ENCODE peak calls at places on chromosome 17, in ten cellular contexts. E is thoracic aorta; D is psoas muscle; W is cardiac muscle cell; X is CD8-positive, alpha-beta memory T cell; U is WERI-Rb-1; O is neural progenitor cell; Y is esophagus muscularis mucosa; S is Peyer's patch; A is prostate gland. P is an unnamed sample.

GRCh38 chr17:73538445-73538844 is 105.8 kb downstream of the SDK2 start:
- DNase-seq in Y (no peak), W (no peak), A (no peak), S (no peak), O (no peak), X (no peak), D (no peak), U (no peak), E (no peak), P (no peak)

GRCh38 chr17:8831234-8831849 is 32.2 kb upstream of the MFSD6L start:
- DNase-seq in A (no peak), X (no peak), U (peak; percentile 55), Y (peak; percentile 57), E (no peak), W (no peak), O (no peak), S (no peak), D (no peak), P (no peak)

GRCh38 chr17:18921912-18922451 is 30.0 kb upstream of the SLC5A10 start:
- DNase-seq in D (no peak), O (no peak), A (no peak), W (peak; percentile 60), U (no peak), Y (no peak), S (no peak), X (no peak), E (no peak), P (no peak)

GRCh38 chr17:45410144-45411091 is 22.3 kb downstream of the ARHGAP27 start:
- DNase-seq in Y (no peak), X (peak; percentile 65), W (no peak), O (no peak), U (no peak), D (no peak), S (peak; percentile 55), A (no peak), E (no peak), P (no peak)

GRCh38 chr17:74922694-74923537 is at the start of gene USH1G:
- DNase-seq in S (no peak), U (peak; percentile 50), W (peak; percentile 8), D (peak; percentile 27), O (peak; percentile 47), Y (no peak), A (no peak), X (no peak), E (no peak), P (no peak)

GRCh38 chr17:74924250-74924948 is at the start of gene OTOP2:
- DNase-seq in D (no peak), Y (no peak), X (no peak), A (no peak), S (no peak), U (no peak), O (peak; percentile 38), W (no peak), E (no peak), P (no peak)

GRCh38 chr17:6487243-6488007 is 43.2 kb downstream of the PIMREG start:
- DNase-seq in W (peak; percentile 14), O (no peak), X (no peak), U (no peak), D (no peak), Y (no peak), E (no peak), S (no peak), A (no peak), P (no peak)

GRCh38 chr17:31535581-31535981 is 144.1 kb downstream of the RAB11FIP4 start:
- DNase-seq in A (no peak), Y (no peak), X (peak; percentile 25), O (no peak), D (no peak), S (no peak), W (no peak), U (no peak), E (no peak), P (no peak)

GRCh38 chr17:40553694-40554534 is 11.4 kb downstream of the CCR7 start:
- DNase-seq in O (no peak), E (no peak), Y (peak; percentile 91), X (no peak), S (peak; percentile 51), U (peak; percentile 15), D (peak; percentile 79), A (no peak), W (peak; percentile 89), P (peak; percentile 38)

GRCh38 chr17:35088647-35088910 is 25.1 kb upstream of the RFFL start:
- DNase-seq in D (no peak), X (no peak), O (peak; percentile 41), A (peak; percentile 38), S (no peak), W (no peak), U (no peak), Y (no peak), E (no peak), P (no peak)

GRCh38 chr17:74274060-74274702 is at the start of gene DNAI2:
- DNase-seq in E (no peak), X (no peak), S (no peak), U (no peak), W (peak; percentile 18), O (peak; percentile 75), D (peak; percentile 40), A (no peak), Y (no peak), P (no peak)

GRCh38 chr17:28573521-28573920 is 2.2 kb upstream of the PIGS start:
- DNase-seq in U (no peak), A (no peak), Y (no peak), O (no peak), W (no peak), D (no peak), S (no peak), X (no peak), E (no peak), P (no peak)

GRCh38 chr17:65436871-65437270 is 124.6 kb downstream of the AXIN2 start:
- DNase-seq in W (no peak), D (no peak), Y (no peak), A (no peak), O (no peak), X (no peak), E (no peak), U (no peak), S (no peak), P (no peak)

GRCh38 chr17:66353937-66354401 is 51.6 kb downstream of the PRKCA start:
- DNase-seq in W (peak; percentile 45), S (no peak), U (no peak), Y (no peak), A (no peak), O (no peak), E (no peak), X (no peak), D (no peak), P (no peak)

GRCh38 chr17:49020609-49021008 is 23.4 kb downstream of the IGF2BP1 start:
- DNase-seq in A (no peak), E (no peak), W (no peak), O (no peak), D (no peak), Y (no peak), X (no peak), S (no peak), U (no peak), P (no peak)

DNA sequence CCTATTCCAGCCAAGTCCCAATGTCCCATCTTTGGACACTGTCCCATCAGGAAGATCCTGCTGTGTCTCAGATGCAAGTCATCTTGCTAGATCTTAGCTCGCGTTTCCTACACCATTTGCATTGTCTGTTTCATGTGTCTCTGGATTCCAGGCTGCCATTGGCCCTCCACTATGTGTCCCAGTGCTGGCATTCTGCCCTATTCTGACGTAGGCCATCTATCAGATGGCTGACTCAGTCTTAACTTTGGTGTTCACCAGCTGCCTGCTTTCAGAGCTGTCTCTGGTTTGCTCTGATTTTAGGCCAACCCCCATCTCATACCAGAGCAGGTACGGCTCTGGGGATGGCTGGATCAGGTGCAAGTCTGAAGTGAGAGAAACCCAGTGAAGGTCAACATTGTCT is 300.9 kb upstream of the ASIC2 start:
- DNase-seq in W (no peak), U (no peak), Y (no peak), O (no peak), D (no peak), S (no peak), A (no peak), X (no peak), E (no peak), P (no peak)
- H3K27ac ChIP-seq in W (no peak overlapping the region), U (no peak overlapping the region), Y (no peak overlapping the region), O (no peak overlapping the region), D (no peak overlapping the region), S (no peak overlapping the region), A (no peak overlapping the region), X (no peak overlapping the region), E (no peak overlapping the region), P (no peak overlapping the region)

GRCh38 chr17:1947743-1948516 is 77.2 kb downstream of the RTN4RL1 start:
- DNase-seq in W (no peak), Y (no peak), X (no peak), E (no peak), S (peak; percentile 24), A (no peak), D (no peak), O (no peak), U (no peak), P (no peak)
- H3K27ac ChIP-seq in W (peak overlapping the region; percentile 96), Y (no peak overlapping the region), X (no peak overlapping the region), E (no peak overlapping the region), S (no peak overlapping the region), A (no peak overlapping the region), D (no peak overlapping the region), O (no peak overlapping the region), U (no peak overlapping the region), P (no peak overlapping the region)

GRCh38 chr17:80866050-80866793 is 125.4 kb upstream of the CHMP6 start:
- DNase-seq in O (peak; percentile 76), X (peak; percentile 29), S (peak; percentile 74), U (peak; percentile 87), W (peak; percentile 71), E (no peak), Y (no peak), D (peak; percentile 70), A (peak; percentile 44), P (peak; percentile 17)

GRCh38 chr17:80863626-80864025 is 128.0 kb upstream of the CHMP6 start:
- DNase-seq in D (no peak), W (no peak), A (no peak), U (no peak), Y (no peak), E (no peak), S (no peak), O (no peak), X (no peak), P (no peak)

GRCh38 chr17:80862978-80863377 is 128.7 kb upstream of the CHMP6 start:
- DNase-seq in Y (no peak), X (no peak), E (no peak), A (no peak), O (no peak), S (peak; percentile 19), U (no peak), D (no peak), W (no peak), P (no peak)

GRCh38 chr17:80862341-80862969 is 129.2 kb upstream of the CHMP6 start:
- DNase-seq in Y (no peak), X (no peak), U (no peak), D (no peak), E (no peak), A (no peak), W (no peak), O (no peak), S (peak; percentile 15), P (no peak)

GRCh38 chr17:80864751-80865150 is 126.9 kb upstream of the CHMP6 start:
- DNase-seq in W (no peak), E (no peak), Y (no peak), S (no peak), O (no peak), A (no peak), D (no peak), U (no peak), X (no peak), P (no peak)
- H3K27ac ChIP-seq in W (no peak overlapping the region), E (no peak overlapping the region), Y (no peak overlapping the region), S (no peak overlapping the region), O (no peak overlapping the region), A (no peak overlapping the region), D (no peak overlapping the region), U (no peak overlapping the region), X (no peak overlapping the region), P (no peak overlapping the region)

GRCh38 chr17:39092672-39093250 is 58.7 kb downstream of the PLXDC1 start:
- DNase-seq in D (no peak), W (no peak), S (no peak), O (no peak), U (no peak), X (peak; percentile 61), E (no peak), A (no peak), Y (no peak), P (no peak)
- H3K27ac ChIP-seq in D (no peak overlapping the region), W (no peak overlapping the region), S (peak overlapping the region; percentile 30), O (no peak overlapping the region), U (no peak overlapping the region), X (no peak overlapping the region), E (no peak overlapping the region), A (no peak overlapping the region), Y (no peak overlapping the region), P (no peak overlapping the region)

P was measured in substantia nigra.